ENCODE peak calls at places on chromosome 18, in four cellular contexts. O is GM12878, N is GM06990, A is NB4. P is an unnamed sample.
A peak's percentile ranks its signal among the peaks of the same experiment; 100 is the strongest.

GRCh38 chr18:13474907-13475306 is 251.5 kb downstream of the FAM210A start:
- DNase-seq in A (no peak), O (no peak), N (no peak), P (no peak)

GRCh38 chr18:50011813-50012445 is 183.0 kb downstream of the MYO5B start:
- DNase-seq in N (no peak), A (no peak), O (no peak), P (no peak)

GRCh38 chr18:45073556-45073955 is 392.9 kb downstream of the SETBP1 start:
- DNase-seq in O (no peak), N (no peak), A (peak; percentile 54), P (no peak)

GRCh38 chr18:21980744-21981143 is 188.6 kb upstream of the GATA6 start:
- DNase-seq in O (no peak), A (no peak), N (no peak), P (no peak)

GRCh38 chr18:48994926-48995835 is 44.4 kb upstream of the SMAD7 start:
- DNase-seq in A (no peak), O (no peak), N (no peak), P (no peak)

GRCh38 chr18:23756590-23757540 is 67.6 kb downstream of the LAMA3 start:
- DNase-seq in O (no peak), N (no peak), A (no peak), P (no peak)

GRCh38 chr18:45792551-45793294 is 32.8 kb upstream of the SIGLEC15 start:
- DNase-seq in O (no peak), A (no peak), N (no peak), P (peak; percentile 7)

GRCh38 chr18:79926306-79926705 is 25.1 kb downstream of the SLC66A2 start:
- DNase-seq in A (no peak), O (no peak), N (no peak), P (no peak)

GRCh38 chr18:73060666-73061270 is 193.0 kb upstream of the NETO1 start:
- DNase-seq in O (no peak), A (no peak), N (no peak), P (no peak)

GRCh38 chr18:77970814-77971213 is 721.2 kb downstream of the GALR1 start:
- DNase-seq in A (no peak), N (no peak), O (no peak), P (no peak)

GRCh38 chr18:48300463-48300961 is 108.7 kb downstream of the ZBTB7C start:
- DNase-seq in N (no peak), A (peak; percentile 88), O (no peak), P (peak; percentile 20)

GRCh38 chr18:58392336-58393000 is 236.4 kb downstream of the ALPK2 start:
- DNase-seq in A (no peak), N (no peak), O (no peak), P (no peak)

GRCh38 chr18:69701305-69701704 is 246.4 kb downstream of the CD226 start:
- DNase-seq in A (no peak), N (no peak), O (no peak), P (no peak)

GRCh38 chr18:37552296-37552695 is 13.3 kb downstream of the CELF4 start:
- DNase-seq in O (no peak), N (no peak), A (no peak), P (no peak)

GRCh38 chr18:37551249-37551648 is 14.3 kb downstream of the CELF4 start:
- DNase-seq in O (no peak), A (no peak), N (no peak), P (no peak)

GRCh38 chr18:37554399-37554787 is 11.2 kb downstream of the CELF4 start:
- DNase-seq in N (no peak), A (no peak), O (no peak), P (no peak)

GRCh38 chr18:37551846-37552245 is 13.8 kb downstream of the CELF4 start:
- DNase-seq in O (no peak), N (no peak), A (no peak), P (no peak)

GRCh38 chr18:37553633-37554398 is 11.8 kb downstream of the CELF4 start:
- DNase-seq in A (no peak), N (no peak), O (no peak), P (no peak)
- TF ChIP-seq CTCF in A (peak; percentile 18), N (peak; percentile 14), O (peak; percentile 12), P (peak; percentile 19)

DNA sequence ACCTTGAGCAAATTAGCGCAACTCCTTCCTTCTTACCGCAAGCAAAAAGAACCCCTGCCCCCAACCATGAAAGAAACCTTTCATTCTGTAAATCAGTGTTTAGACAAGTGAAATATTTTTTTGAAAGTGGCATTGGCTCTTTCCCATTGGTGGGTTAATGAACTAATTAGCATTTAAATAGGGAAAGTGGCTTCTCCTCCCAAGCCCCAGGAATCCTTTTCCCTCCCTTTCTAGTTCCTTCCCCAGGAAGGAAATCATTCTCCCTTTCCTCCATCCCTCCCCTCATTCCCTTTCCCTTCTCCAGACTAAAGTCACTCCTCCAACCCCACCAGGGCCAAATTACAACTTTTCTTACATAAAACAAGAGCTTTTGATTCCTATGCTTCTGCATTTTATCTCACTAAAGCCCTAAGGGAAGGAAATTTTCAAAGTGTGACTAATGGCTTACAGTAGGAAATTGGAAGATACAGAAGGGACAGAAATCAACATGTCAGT is 22.9 kb upstream of the TYMS start:
- DNase-seq in A (no peak), N (no peak), O (no peak), P (no peak)
- H3K4me3 ChIP-seq in A (no peak overlapping the region), N (no peak overlapping the region), O (no peak overlapping the region), P (no peak overlapping the region)

GRCh38 chr18:31446854-31447253 is 687 bp upstream of the DSG3 start:
- DNase-seq in N (no peak), A (no peak), O (no peak), P (no peak)
- TF ChIP-seq CTCF in N (no peak), A (no peak), O (no peak), P (no peak)

DNA sequence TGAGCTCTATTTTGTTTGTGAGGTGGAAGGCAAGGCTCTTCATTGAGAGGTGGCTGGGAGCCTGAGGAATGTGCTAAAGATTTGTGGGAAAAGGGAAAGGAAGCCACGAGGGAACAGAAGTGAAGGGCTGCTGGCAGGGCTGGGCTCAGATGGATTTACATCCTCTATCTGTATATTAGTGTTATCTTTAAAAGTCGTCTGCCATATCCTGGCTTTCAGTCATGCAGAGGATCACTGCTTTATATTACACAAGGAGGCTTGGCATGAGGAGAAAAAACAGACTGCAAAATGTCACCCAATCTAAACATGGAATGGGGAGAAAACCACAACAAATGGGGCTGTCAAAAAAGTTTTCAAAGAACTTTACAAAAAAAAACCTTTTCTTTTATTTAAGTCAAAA is 434.4 kb downstream of the HRH4 start:
- DNase-seq in N (no peak), A (no peak), O (no peak), P (no peak)
- H3K4me3 ChIP-seq in N (no peak overlapping the region), A (no peak overlapping the region), O (no peak overlapping the region), P (no peak overlapping the region)

P was measured in GM12865.